ENCODE peak calls at places on chromosomes 12 and 14, in eight cellular contexts. Q, G, T, K, Y, O, P and Z are unnamed samples.

GRCh38 chr12:95418142-95418541 is 55.8 kb upstream of the METAP2 start:
- DNase-seq in Q (no peak), G (no peak), T (no peak), K (no peak), Y (no peak), O (no peak), P (no peak), Z (no peak)

GRCh38 chr14:22314183-22314820 is 274.7 kb downstream of the DAD1 start:
- DNase-seq in Q (no peak), G (peak; percentile 30), T (peak; percentile 63), K (peak; percentile 25), Y (no peak), O (no peak), P (no peak), Z (peak; percentile 29)

GRCh38 chr12:28851781-28852180 is 297.3 kb upstream of the FAR2 start:
- DNase-seq in Q (no peak), G (no peak), T (no peak), K (no peak), Y (no peak), O (no peak), P (no peak), Z (no peak)

GRCh38 chr12:120709976-120710804 is at the start of gene UNC119B:
- DNase-seq in Q (no peak), G (peak; percentile 86), T (peak; percentile 22), K (peak; percentile 77), Y (peak; percentile 78), O (peak; percentile 59), P (peak; percentile 65), Z (peak; percentile 75)

GRCh38 chr14:89911018-89911919 is 43.3 kb downstream of the EFCAB11 start:
- DNase-seq in Q (no peak), G (no peak), T (peak; percentile 48), K (no peak), Y (no peak), O (peak; percentile 30), P (peak; percentile 36), Z (no peak)

GRCh38 chr12:110102255-110102654 is 21.9 kb upstream of the IFT81 start:
- DNase-seq in Q (peak; percentile 78), G (peak; percentile 93), T (peak; percentile 77), K (peak; percentile 61), Y (no peak), O (peak; percentile 49), P (no peak), Z (peak; percentile 97)

GRCh38 chr12:119423285-119423684 is 88.8 kb downstream of the CCDC60 start:
- DNase-seq in Q (no peak), G (peak; percentile 38), T (no peak), K (peak; percentile 13), Y (no peak), O (no peak), P (no peak), Z (peak; percentile 12)

GRCh38 chr12:2548095-2548494 is 246.7 kb upstream of the FKBP4 start:
- DNase-seq in Q (no peak), G (no peak), T (no peak), K (no peak), Y (no peak), O (no peak), P (no peak), Z (no peak)

GRCh38 chr14:67583711-67584644 is 16.1 kb downstream of the PIGH start:
- DNase-seq in Q (peak; percentile 42), G (peak; percentile 62), T (peak; percentile 43), K (peak; percentile 35), Y (no peak), O (no peak), P (peak; percentile 41), Z (peak; percentile 57)

GRCh38 chr12:1797011-1797901 is 23.1 kb upstream of the LRTM2 start:
- DNase-seq in Q (no peak), G (no peak), T (no peak), K (no peak), Y (peak; percentile 72), O (no peak), P (peak; percentile 78), Z (no peak)

GRCh38 chr12:116128779-116129178 is 148.7 kb downstream of the MED13L start:
- DNase-seq in Q (no peak), G (no peak), T (no peak), K (no peak), Y (no peak), O (no peak), P (no peak), Z (no peak)

GRCh38 chr12:125142601-125143000 is 77.4 kb downstream of the AACS start:
- DNase-seq in Q (no peak), G (no peak), T (no peak), K (no peak), Y (no peak), O (no peak), P (no peak), Z (no peak)

GRCh38 chr12:77087427-77087826 is 22.1 kb upstream of the E2F7 start:
- DNase-seq in Q (no peak), G (no peak), T (peak; percentile 84), K (no peak), Y (no peak), O (no peak), P (no peak), Z (no peak)

GRCh38 chr12:75670175-75670574 is 158.8 kb upstream of the KRR1 start:
- DNase-seq in Q (no peak), G (no peak), T (no peak), K (no peak), Y (no peak), O (no peak), P (no peak), Z (no peak)

GRCh38 chr12:50275545-50275944 is 7.8 kb downstream of the LIMA1 start:
- DNase-seq in Q (peak; percentile 65), G (no peak), T (no peak), K (peak; percentile 24), Y (peak; percentile 38), O (peak; percentile 37), P (peak; percentile 86), Z (peak; percentile 79)

GRCh38 chr12:106238146-106238545 is 9.7 kb downstream of the CKAP4 start:
- DNase-seq in Q (no peak), G (no peak), T (no peak), K (no peak), Y (peak; percentile 40), O (no peak), P (no peak), Z (no peak)

GRCh38 chr12:106243620-106244019 is 4.2 kb downstream of the CKAP4 start:
- DNase-seq in Q (no peak), G (no peak), T (no peak), K (no peak), Y (no peak), O (no peak), P (no peak), Z (no peak)

GRCh38 chr12:106239241-106239950 is 8.4 kb downstream of the CKAP4 start:
- DNase-seq in Q (no peak), G (no peak), T (no peak), K (no peak), Y (no peak), O (no peak), P (no peak), Z (no peak)

GRCh38 chr12:106239951-106240335 is 7.9 kb downstream of the CKAP4 start:
- DNase-seq in Q (no peak), G (no peak), T (no peak), K (no peak), Y (no peak), O (no peak), P (no peak), Z (no peak)

GRCh38 chr12:106240821-106241220 is 7.0 kb downstream of the CKAP4 start:
- DNase-seq in Q (no peak), G (no peak), T (no peak), K (no peak), Y (no peak), O (no peak), P (no peak), Z (no peak)
- H3K36me3 ChIP-seq in Q (peaks cover 28% of the 10 kb centered on the region), G (peaks cover 17% of the 10 kb centered on the region), T (peaks cover 51% of the 10 kb centered on the region), K (no peaks in the 10 kb centered on the region), Y (peaks cover 48% of the 10 kb centered on the region), O (peaks cover 23% of the 10 kb centered on the region), P (no peaks in the 10 kb centered on the region), Z (no peaks in the 10 kb centered on the region)

DNA sequence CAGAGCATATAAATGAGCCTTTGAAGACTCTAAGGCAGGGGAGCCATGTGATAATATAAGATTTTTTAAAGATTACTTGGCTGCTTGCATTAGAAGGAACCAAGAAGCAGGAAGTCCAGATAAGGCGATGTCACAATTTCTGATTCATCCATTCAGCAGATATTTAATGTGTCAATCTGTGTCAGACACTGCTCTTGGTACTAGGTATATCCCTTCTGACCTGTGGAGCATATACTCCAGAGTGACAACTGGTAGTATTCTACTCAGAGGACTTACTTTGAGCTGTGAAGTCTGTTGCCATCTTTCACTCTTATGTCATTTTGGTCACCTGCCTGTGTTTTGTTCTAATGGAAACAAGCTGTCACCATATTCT is 10.7 kb downstream of the EID3 start:
- DNase-seq in Q (peak; percentile 79), G (no peak), T (no peak), K (no peak), Y (no peak), O (no peak), P (no peak), Z (no peak)
- H3K36me3 ChIP-seq in Q (peaks cover 90% of the 10 kb centered on the region), G (peaks cover 91% of the 10 kb centered on the region), T (peaks cover 61% of the 10 kb centered on the region), K (peaks cover 88% of the 10 kb centered on the region), Y (peaks cover 84% of the 10 kb centered on the region), O (peaks cover 88% of the 10 kb centered on the region), P (no peaks in the 10 kb centered on the region), Z (peaks cover 95% of the 10 kb centered on the region)

GRCh38 chr14:99742509-99743487 is 50.4 kb upstream of the EML1 start:
- DNase-seq in Q (no peak), G (no peak), T (no peak), K (no peak), Y (no peak), O (no peak), P (no peak), Z (no peak)

GRCh38 chr14:99742074-99742473 is 51.1 kb upstream of the EML1 start:
- DNase-seq in Q (no peak), G (no peak), T (no peak), K (no peak), Y (no peak), O (no peak), P (no peak), Z (no peak)

GRCh38 chr14:99744199-99744872 is 48.9 kb upstream of the EML1 start:
- DNase-seq in Q (no peak), G (no peak), T (no peak), K (no peak), Y (no peak), O (no peak), P (no peak), Z (no peak)

GRCh38 chr14:99740411-99740810 is 52.8 kb upstream of the EML1 start:
- DNase-seq in Q (no peak), G (no peak), T (no peak), K (no peak), Y (peak; percentile 60), O (no peak), P (no peak), Z (no peak)

GRCh38 chr14:99741227-99741976 is 51.8 kb upstream of the EML1 start:
- DNase-seq in Q (no peak), G (no peak), T (no peak), K (no peak), Y (no peak), O (no peak), P (no peak), Z (no peak)
- H3K36me3 ChIP-seq in Q (no peaks in the 10 kb centered on the region), G (no peaks in the 10 kb centered on the region), T (no peaks in the 10 kb centered on the region), K (no peaks in the 10 kb centered on the region), Y (no peaks in the 10 kb centered on the region), O (no peaks in the 10 kb centered on the region), P (no peaks in the 10 kb centered on the region), Z (no peaks in the 10 kb centered on the region)

DNA sequence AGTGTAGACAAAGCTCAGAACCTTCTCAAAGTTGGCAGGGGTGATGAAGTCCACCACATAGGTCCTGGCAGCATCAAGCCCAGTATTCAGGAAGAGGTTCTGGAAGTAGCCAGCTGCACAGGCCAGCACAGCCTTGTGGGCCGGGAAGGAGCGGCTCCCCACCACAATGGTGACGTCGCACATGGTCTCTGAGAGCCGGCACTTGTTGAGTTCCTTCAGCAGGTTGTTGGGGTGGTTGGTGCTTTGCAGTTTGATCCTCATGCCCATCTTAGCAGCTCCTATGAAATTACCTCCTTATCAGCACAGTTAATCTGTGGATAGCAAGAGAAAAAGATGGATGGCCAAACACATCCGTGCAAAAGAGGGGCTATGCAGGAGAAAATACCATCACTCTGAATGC is 1.7 kb downstream of the ZBTB39 start:
- DNase-seq in Q (no peak), G (no peak), T (no peak), K (no peak), Y (no peak), O (no peak), P (no peak), Z (no peak)
- H3K36me3 ChIP-seq in Q (peaks cover 8% of the 10 kb centered on the region), G (peaks cover 41% of the 10 kb centered on the region), T (peaks cover 23% of the 10 kb centered on the region), K (peaks cover 50% of the 10 kb centered on the region), Y (peaks cover 38% of the 10 kb centered on the region), O (peaks cover 25% of the 10 kb centered on the region), P (no peaks in the 10 kb centered on the region), Z (peaks cover 53% of the 10 kb centered on the region)